ENCODE peak calls at places on chromosomes 1 and 21, in four cellular contexts. D is GM06990, J is tibial artery, R is AG09319. F is an unnamed sample.

GRCh38 chr1:52544665-52545525 is 8.0 kb downstream of the TUT4 start:
- DNase-seq in D (no peak), J (no peak), R (no peak), F (no peak)

GRCh38 chr1:234427950-234428646 is 50.9 kb downstream of the TARBP1 start:
- DNase-seq in D (no peak), J (no peak), R (no peak), F (no peak)

GRCh38 chr1:29832471-29832870 is 596.1 kb downstream of the PTPRU start:
- DNase-seq in D (no peak), J (no peak), R (no peak), F (no peak)

GRCh38 chr1:70537788-70538187 is 126.7 kb downstream of the CTH start:
- DNase-seq in D (no peak), J (no peak), R (no peak), F (no peak)

GRCh38 chr1:99005142-99005491 is 456 bp upstream of the PLPPR5 start:
- DNase-seq in D (no peak), J (no peak), R (no peak), F (no peak)

GRCh38 chr1:53550201-53550741 is 91.1 kb downstream of the DMRTB1 start:
- DNase-seq in D (no peak), J (peak), R (no peak), F (peak)

GRCh38 chr1:27418326-27418761 is 25.9 kb downstream of the GPR3 start:
- DNase-seq in D (peak), J (peak), R (peak), F (peak)

GRCh38 chr1:226704169-226704921 is 34.7 kb downstream of the ITPKB start:
- DNase-seq in D (no peak), J (no peak), R (no peak), F (no peak)

GRCh38 chr1:203326830-203327683 is 21.7 kb downstream of the BTG2 start:
- DNase-seq in D (peak), J (peak), R (peak), F (peak)

GRCh38 chr21:25925936-25926335 is 191.2 kb downstream of the GABPA start:
- DNase-seq in D (no peak), J (no peak), R (no peak), F (no peak)

GRCh38 chr1:18764362-18764761 is 95.1 kb downstream of the TAS1R2 start:
- DNase-seq in D (no peak), J (no peak), R (no peak), F (no peak)

GRCh38 chr1:222105393-222105737 is 363.5 kb upstream of the DUSP10 start:
- DNase-seq in D (no peak), J (no peak), R (no peak), F (no peak)

GRCh38 chr1:117631361-117631760 is 25.5 kb downstream of the TENT5C start:
- DNase-seq in D (no peak), J (no peak), R (no peak), F (no peak)

DNA sequence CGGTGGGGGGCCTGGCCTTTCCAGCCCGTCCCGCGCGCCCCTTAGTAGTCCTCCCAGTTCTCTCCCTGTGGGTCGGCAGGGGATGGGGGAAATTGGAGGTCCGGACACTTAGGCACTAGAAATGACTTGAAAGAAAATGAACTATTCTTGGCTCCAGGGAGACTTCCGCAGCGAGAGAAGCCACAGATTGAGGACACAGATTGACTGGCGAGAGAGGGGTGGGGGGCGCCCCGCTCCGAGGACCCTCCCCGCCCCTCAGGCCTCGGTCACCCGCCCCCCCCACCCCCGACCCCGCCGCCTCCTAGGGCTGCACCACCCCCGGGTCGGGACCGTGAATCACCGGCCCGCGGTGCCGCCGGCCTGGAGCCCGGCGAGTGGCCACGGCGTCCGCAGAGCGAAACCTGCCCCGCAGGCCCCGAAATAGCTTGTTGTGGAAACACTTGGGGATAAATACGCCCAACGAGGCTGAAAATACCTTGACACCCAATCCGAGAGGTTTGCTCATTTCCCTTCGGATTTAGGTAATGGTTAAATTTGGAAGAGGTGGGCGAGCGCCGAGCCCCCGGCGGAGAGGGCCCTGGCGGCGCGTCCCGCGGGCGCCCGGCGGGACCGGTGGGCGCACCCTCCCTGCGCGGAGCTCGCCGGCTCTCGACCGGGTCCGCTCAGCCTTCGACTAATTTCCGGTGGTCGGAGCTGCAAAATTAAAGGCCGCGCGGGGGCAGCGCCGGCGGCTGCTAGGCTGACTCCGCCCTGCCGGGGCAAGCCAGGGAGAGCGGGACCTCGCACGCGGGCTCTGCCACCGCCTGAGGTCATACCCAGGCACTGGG is at the start of gene GFI1:
- DNase-seq in D (peak), J (no peak), R (no peak), F (peak)
- TF ChIP-seq CTCF in D (peak), J (no peak), R (no peak), F (no peak)

GRCh38 chr1:16367258-16367967 is 371 bp downstream of the SZRD1 start:
- DNase-seq in D (peak), J (peak), R (peak), F (peak)
- TF ChIP-seq CTCF in D (peak), J (no peak), R (no peak), F (no peak)

GRCh38 chr1:9292361-9293240 is at the start of gene SPSB1:
- DNase-seq in D (peak), J (peak), R (peak), F (peak)
- TF ChIP-seq CTCF in D (peak), J (no peak), R (no peak), F (no peak)

GRCh38 chr21:14086553-14086952 is 124.2 kb downstream of the LIPI start:
- DNase-seq in D (no peak), J (no peak), R (no peak), F (no peak)
- TF ChIP-seq CTCF in D (no peak), J (no peak), R (no peak), F (no peak)

DNA sequence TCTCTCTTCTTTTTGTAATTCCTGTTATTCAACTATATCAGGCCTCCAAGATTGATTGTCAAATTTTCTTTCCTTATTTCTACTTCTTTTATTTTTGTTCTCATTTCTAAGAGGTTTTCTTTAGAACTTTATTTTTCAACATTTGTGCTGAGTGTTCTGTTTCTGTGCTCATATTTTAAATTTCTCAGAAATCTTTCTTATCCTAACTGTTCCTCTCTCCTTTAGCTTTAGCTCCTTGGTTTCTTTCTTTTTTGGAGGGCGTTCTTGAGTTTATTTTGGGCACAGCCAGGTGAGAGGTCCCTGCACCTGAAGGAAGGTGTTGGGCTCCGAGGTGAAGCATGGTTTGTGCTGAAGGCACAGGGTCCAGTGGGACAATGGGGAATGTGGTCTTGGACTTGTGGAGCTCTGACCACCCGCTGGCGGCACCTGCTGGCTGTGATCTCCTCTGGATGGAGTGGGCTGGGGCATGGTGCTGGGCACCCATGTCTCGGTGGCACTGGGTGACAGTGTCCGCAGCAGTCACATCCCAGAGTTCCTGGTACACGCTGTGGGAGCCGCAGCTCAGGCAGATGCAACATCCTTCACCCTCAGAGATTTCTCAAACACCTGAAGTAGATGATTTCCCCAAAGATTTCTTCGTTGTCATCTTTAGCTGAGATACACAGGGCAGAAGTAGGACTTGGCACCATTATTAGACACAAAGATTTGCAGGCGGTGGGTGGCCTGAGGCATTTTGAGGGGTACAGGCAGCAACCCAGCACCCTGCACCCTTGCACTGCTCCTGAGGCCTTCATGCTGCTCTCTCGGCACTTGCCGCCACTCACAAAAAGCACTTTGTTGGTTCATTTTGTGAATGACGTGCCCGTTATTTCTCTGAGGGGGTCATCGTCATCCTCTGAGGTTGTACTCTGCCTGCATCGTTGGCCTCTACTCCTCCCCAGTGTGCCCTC is 38.2 kb upstream of the DIP2A start:
- DNase-seq in D (no peak), J (no peak), R (no peak), F (no peak)
- TF ChIP-seq CTCF in D (no peak), J (no peak), R (no peak), F (no peak)